ENCODE peak calls at places on chromosomes 11 and 22, in nine cellular contexts. One of them, this sample, is unnamed.

GRCh38 chr11:120622189-120622912 is 110.8 kb downstream of the GRIK4 start:
- DNase-seq in T follicular helper cell: no peak
- DNase-seq in GM03348: no peak
- DNase-seq in stimulated activated CD4-positive, alpha-beta T cell treated with anti-CD3 and anti-CD28 coated beads, Interleukin-12 subunit alpha, Interleukin-12 subunit beta, amount 100 ng/mL, for 48 hours: no peak
- DNase-seq in iPS DF 6.9: peak
- DNase-seq in EL: no peak
- DNase-seq in Kasumi-1: no peak
- DNase-seq in T-cell: no peak
- DNase-seq in activated naive CD8-positive, alpha-beta T cell treated with anti-CD3 and anti-CD28 coated beads, Interleukin-2, amount 50 U/mL, for 16 hours: no peak
- DNase-seq in this sample: no peak

GRCh38 chr11:77187776-77188175 is 59.7 kb downstream of the MYO7A start:
- DNase-seq in activated naive CD8-positive, alpha-beta T cell treated with anti-CD3 and anti-CD28 coated beads, Interleukin-2, amount 50 U/mL, for 16 hours: no peak
- DNase-seq in iPS DF 6.9: no peak
- DNase-seq in EL: no peak
- DNase-seq in T-cell: no peak
- DNase-seq in GM03348: no peak
- DNase-seq in Kasumi-1: no peak
- DNase-seq in stimulated activated CD4-positive, alpha-beta T cell treated with anti-CD3 and anti-CD28 coated beads, Interleukin-12 subunit alpha, Interleukin-12 subunit beta, amount 100 ng/mL, for 48 hours: no peak
- DNase-seq in T follicular helper cell: no peak
- DNase-seq in this sample: no peak

GRCh38 chr11:132131962-132132361 is 761.5 kb downstream of the NTM start:
- DNase-seq in T-cell: no peak
- DNase-seq in Kasumi-1: no peak
- DNase-seq in GM03348: no peak
- DNase-seq in stimulated activated CD4-positive, alpha-beta T cell treated with anti-CD3 and anti-CD28 coated beads, Interleukin-12 subunit alpha, Interleukin-12 subunit beta, amount 100 ng/mL, for 48 hours: no peak
- DNase-seq in iPS DF 6.9: no peak
- DNase-seq in EL: no peak
- DNase-seq in activated naive CD8-positive, alpha-beta T cell treated with anti-CD3 and anti-CD28 coated beads, Interleukin-2, amount 50 U/mL, for 16 hours: no peak
- DNase-seq in T follicular helper cell: no peak
- DNase-seq in this sample: no peak

GRCh38 chr11:15985863-15986139 is 370.5 kb downstream of the SOX6 start:
- DNase-seq in EL: no peak
- DNase-seq in activated naive CD8-positive, alpha-beta T cell treated with anti-CD3 and anti-CD28 coated beads, Interleukin-2, amount 50 U/mL, for 16 hours: no peak
- DNase-seq in GM03348: no peak
- DNase-seq in Kasumi-1: no peak
- DNase-seq in iPS DF 6.9: no peak
- DNase-seq in stimulated activated CD4-positive, alpha-beta T cell treated with anti-CD3 and anti-CD28 coated beads, Interleukin-12 subunit alpha, Interleukin-12 subunit beta, amount 100 ng/mL, for 48 hours: no peak
- DNase-seq in T-cell: no peak
- DNase-seq in T follicular helper cell: no peak
- DNase-seq in this sample: no peak

GRCh38 chr11:28566643-28567042 is 458.5 kb downstream of the METTL15 start:
- DNase-seq in Kasumi-1: no peak
- DNase-seq in EL: peak
- DNase-seq in activated naive CD8-positive, alpha-beta T cell treated with anti-CD3 and anti-CD28 coated beads, Interleukin-2, amount 50 U/mL, for 16 hours: no peak
- DNase-seq in iPS DF 6.9: no peak
- DNase-seq in T-cell: no peak
- DNase-seq in stimulated activated CD4-positive, alpha-beta T cell treated with anti-CD3 and anti-CD28 coated beads, Interleukin-12 subunit alpha, Interleukin-12 subunit beta, amount 100 ng/mL, for 48 hours: no peak
- DNase-seq in T follicular helper cell: no peak
- DNase-seq in GM03348: peak
- DNase-seq in this sample: no peak

GRCh38 chr22:46297151-46297819 is 615 bp downstream of the GTSE1 start:
- DNase-seq in Kasumi-1: peak
- DNase-seq in T follicular helper cell: no peak
- DNase-seq in activated naive CD8-positive, alpha-beta T cell treated with anti-CD3 and anti-CD28 coated beads, Interleukin-2, amount 50 U/mL, for 16 hours: no peak
- DNase-seq in stimulated activated CD4-positive, alpha-beta T cell treated with anti-CD3 and anti-CD28 coated beads, Interleukin-12 subunit alpha, Interleukin-12 subunit beta, amount 100 ng/mL, for 48 hours: no peak
- DNase-seq in T-cell: no peak
- DNase-seq in iPS DF 6.9: no peak
- DNase-seq in EL: peak
- DNase-seq in GM03348: peak
- DNase-seq in this sample: no peak

GRCh38 chr22:48079505-48080295 is 1317.2 kb downstream of the TBC1D22A start:
- DNase-seq in T-cell: no peak
- DNase-seq in stimulated activated CD4-positive, alpha-beta T cell treated with anti-CD3 and anti-CD28 coated beads, Interleukin-12 subunit alpha, Interleukin-12 subunit beta, amount 100 ng/mL, for 48 hours: no peak
- DNase-seq in activated naive CD8-positive, alpha-beta T cell treated with anti-CD3 and anti-CD28 coated beads, Interleukin-2, amount 50 U/mL, for 16 hours: no peak
- DNase-seq in T follicular helper cell: no peak
- DNase-seq in iPS DF 6.9: no peak
- DNase-seq in EL: no peak
- DNase-seq in Kasumi-1: no peak
- DNase-seq in GM03348: no peak
- DNase-seq in this sample: no peak

GRCh38 chr11:37748641-37749040 is 1150.6 kb upstream of the RAG2 start:
- DNase-seq in stimulated activated CD4-positive, alpha-beta T cell treated with anti-CD3 and anti-CD28 coated beads, Interleukin-12 subunit alpha, Interleukin-12 subunit beta, amount 100 ng/mL, for 48 hours: no peak
- DNase-seq in iPS DF 6.9: no peak
- DNase-seq in activated naive CD8-positive, alpha-beta T cell treated with anti-CD3 and anti-CD28 coated beads, Interleukin-2, amount 50 U/mL, for 16 hours: no peak
- DNase-seq in T-cell: no peak
- DNase-seq in Kasumi-1: no peak
- DNase-seq in T follicular helper cell: no peak
- DNase-seq in EL: no peak
- DNase-seq in GM03348: no peak
- DNase-seq in this sample: no peak

GRCh38 chr22:48918585-48919186 is 909.0 kb downstream of the BRD1 start:
- DNase-seq in GM03348: no peak
- DNase-seq in Kasumi-1: no peak
- DNase-seq in T-cell: no peak
- DNase-seq in stimulated activated CD4-positive, alpha-beta T cell treated with anti-CD3 and anti-CD28 coated beads, Interleukin-12 subunit alpha, Interleukin-12 subunit beta, amount 100 ng/mL, for 48 hours: no peak
- DNase-seq in iPS DF 6.9: no peak
- DNase-seq in activated naive CD8-positive, alpha-beta T cell treated with anti-CD3 and anti-CD28 coated beads, Interleukin-2, amount 50 U/mL, for 16 hours: no peak
- DNase-seq in EL: no peak
- DNase-seq in T follicular helper cell: no peak
- DNase-seq in this sample: no peak

GRCh38 chr11:32297629-32298028 is 137.7 kb downstream of the WT1 start:
- DNase-seq in GM03348: peak
- DNase-seq in EL: peak
- DNase-seq in activated naive CD8-positive, alpha-beta T cell treated with anti-CD3 and anti-CD28 coated beads, Interleukin-2, amount 50 U/mL, for 16 hours: no peak
- DNase-seq in stimulated activated CD4-positive, alpha-beta T cell treated with anti-CD3 and anti-CD28 coated beads, Interleukin-12 subunit alpha, Interleukin-12 subunit beta, amount 100 ng/mL, for 48 hours: no peak
- DNase-seq in T-cell: no peak
- DNase-seq in iPS DF 6.9: no peak
- DNase-seq in Kasumi-1: peak
- DNase-seq in T follicular helper cell: no peak
- DNase-seq in this sample: no peak

GRCh38 chr11:124758355-124759267 is 3.5 kb downstream of the ESAM start:
- DNase-seq in Kasumi-1: peak
- DNase-seq in T follicular helper cell: peak
- DNase-seq in iPS DF 6.9: peak
- DNase-seq in stimulated activated CD4-positive, alpha-beta T cell treated with anti-CD3 and anti-CD28 coated beads, Interleukin-12 subunit alpha, Interleukin-12 subunit beta, amount 100 ng/mL, for 48 hours: peak
- DNase-seq in activated naive CD8-positive, alpha-beta T cell treated with anti-CD3 and anti-CD28 coated beads, Interleukin-2, amount 50 U/mL, for 16 hours: no peak
- DNase-seq in T-cell: peak
- DNase-seq in EL: peak
- DNase-seq in GM03348: peak
- DNase-seq in this sample: no peak

GRCh38 chr11:126476256-126476970 is 120.9 kb downstream of the ST3GAL4 start:
- DNase-seq in GM03348: no peak
- DNase-seq in EL: no peak
- DNase-seq in T follicular helper cell: no peak
- DNase-seq in T-cell: no peak
- DNase-seq in iPS DF 6.9: no peak
- DNase-seq in stimulated activated CD4-positive, alpha-beta T cell treated with anti-CD3 and anti-CD28 coated beads, Interleukin-12 subunit alpha, Interleukin-12 subunit beta, amount 100 ng/mL, for 48 hours: no peak
- DNase-seq in Kasumi-1: no peak
- DNase-seq in activated naive CD8-positive, alpha-beta T cell treated with anti-CD3 and anti-CD28 coated beads, Interleukin-2, amount 50 U/mL, for 16 hours: no peak
- DNase-seq in this sample: no peak

GRCh38 chr22:42966389-42966998 is 48.5 kb downstream of the PACSIN2 start:
- DNase-seq in T-cell: no peak
- DNase-seq in activated naive CD8-positive, alpha-beta T cell treated with anti-CD3 and anti-CD28 coated beads, Interleukin-2, amount 50 U/mL, for 16 hours: no peak
- DNase-seq in T follicular helper cell: no peak
- DNase-seq in GM03348: peak
- DNase-seq in EL: no peak
- DNase-seq in iPS DF 6.9: no peak
- DNase-seq in stimulated activated CD4-positive, alpha-beta T cell treated with anti-CD3 and anti-CD28 coated beads, Interleukin-12 subunit alpha, Interleukin-12 subunit beta, amount 100 ng/mL, for 48 hours: no peak
- DNase-seq in Kasumi-1: no peak
- DNase-seq in this sample: no peak

GRCh38 chr11:48123934-48124755 is 92.5 kb upstream of the OR4B1 start:
- DNase-seq in iPS DF 6.9: no peak
- DNase-seq in T follicular helper cell: no peak
- DNase-seq in activated naive CD8-positive, alpha-beta T cell treated with anti-CD3 and anti-CD28 coated beads, Interleukin-2, amount 50 U/mL, for 16 hours: no peak
- DNase-seq in stimulated activated CD4-positive, alpha-beta T cell treated with anti-CD3 and anti-CD28 coated beads, Interleukin-12 subunit alpha, Interleukin-12 subunit beta, amount 100 ng/mL, for 48 hours: no peak
- DNase-seq in EL: no peak
- DNase-seq in T-cell: no peak
- DNase-seq in Kasumi-1: no peak
- DNase-seq in GM03348: no peak
- DNase-seq in this sample: no peak

GRCh38 chr11:96331556-96332168 is 11.3 kb downstream of the MAML2 start:
- DNase-seq in iPS DF 6.9: no peak
- DNase-seq in EL: no peak
- DNase-seq in Kasumi-1: no peak
- DNase-seq in T-cell: no peak
- DNase-seq in GM03348: no peak
- DNase-seq in activated naive CD8-positive, alpha-beta T cell treated with anti-CD3 and anti-CD28 coated beads, Interleukin-2, amount 50 U/mL, for 16 hours: no peak
- DNase-seq in T follicular helper cell: no peak
- DNase-seq in stimulated activated CD4-positive, alpha-beta T cell treated with anti-CD3 and anti-CD28 coated beads, Interleukin-12 subunit alpha, Interleukin-12 subunit beta, amount 100 ng/mL, for 48 hours: no peak
- DNase-seq in this sample: no peak

GRCh38 chr11:72751293-72752087 is 718 bp downstream of the ARAP1 start:
- DNase-seq in stimulated activated CD4-positive, alpha-beta T cell treated with anti-CD3 and anti-CD28 coated beads, Interleukin-12 subunit alpha, Interleukin-12 subunit beta, amount 100 ng/mL, for 48 hours: no peak
- DNase-seq in EL: no peak
- DNase-seq in Kasumi-1: no peak
- DNase-seq in T-cell: no peak
- DNase-seq in GM03348: peak
- DNase-seq in activated naive CD8-positive, alpha-beta T cell treated with anti-CD3 and anti-CD28 coated beads, Interleukin-2, amount 50 U/mL, for 16 hours: no peak
- DNase-seq in T follicular helper cell: no peak
- DNase-seq in iPS DF 6.9: no peak
- DNase-seq in this sample: no peak

GRCh38 chr11:66015936-66016792 is 4.4 kb downstream of the CST6 start:
- DNase-seq in Kasumi-1: no peak
- DNase-seq in iPS DF 6.9: no peak
- DNase-seq in T-cell: no peak
- DNase-seq in T follicular helper cell: no peak
- DNase-seq in EL: no peak
- DNase-seq in activated naive CD8-positive, alpha-beta T cell treated with anti-CD3 and anti-CD28 coated beads, Interleukin-2, amount 50 U/mL, for 16 hours: no peak
- DNase-seq in stimulated activated CD4-positive, alpha-beta T cell treated with anti-CD3 and anti-CD28 coated beads, Interleukin-12 subunit alpha, Interleukin-12 subunit beta, amount 100 ng/mL, for 48 hours: no peak
- DNase-seq in GM03348: no peak
- DNase-seq in this sample: no peak

GRCh38 chr22:43905681-43906080 is 13.9 kb upstream of the PNPLA5 start:
- DNase-seq in activated naive CD8-positive, alpha-beta T cell treated with anti-CD3 and anti-CD28 coated beads, Interleukin-2, amount 50 U/mL, for 16 hours: no peak
- DNase-seq in T-cell: no peak
- DNase-seq in EL: no peak
- DNase-seq in Kasumi-1: no peak
- DNase-seq in GM03348: no peak
- DNase-seq in iPS DF 6.9: no peak
- DNase-seq in stimulated activated CD4-positive, alpha-beta T cell treated with anti-CD3 and anti-CD28 coated beads, Interleukin-12 subunit alpha, Interleukin-12 subunit beta, amount 100 ng/mL, for 48 hours: no peak
- DNase-seq in T follicular helper cell: no peak
- DNase-seq in this sample: no peak